ENCODE peak calls at places on chromosomes 2 and 18, in four cellular contexts. V, I, J and Y are unnamed samples.

GRCh38 chr18:62585274-62586147 is 62.7 kb downstream of the ZCCHC2 start:
- DNase-seq in J (no peak), I (no peak), V (no peak), Y (no peak)

GRCh38 chr2:133568172-133568571 is at the start of gene NCKAP5:
- DNase-seq in V (no peak), I (peak), J (no peak), Y (peak)

GRCh38 chr2:190467575-190468083 is 59.5 kb downstream of the MFSD6 start:
- DNase-seq in J (no peak), I (no peak), V (no peak), Y (no peak)

GRCh38 chr2:173979721-173980351 is 14.7 kb upstream of the SP3 start:
- DNase-seq in J (no peak), V (no peak), I (no peak), Y (no peak)

GRCh38 chr2:71224935-71225334 is 2.0 kb downstream of the PAIP2B start:
- DNase-seq in I (no peak), J (no peak), V (no peak), Y (no peak)

GRCh38 chr2:54598347-54599325 is 124.8 kb upstream of the EML6 start:
- DNase-seq in I (no peak), J (no peak), V (no peak), Y (no peak)

GRCh38 chr2:22355816-22356433 is 1029.1 kb upstream of the KLHL29 start:
- DNase-seq in I (peak), J (no peak), V (peak), Y (no peak)

GRCh38 chr2:16662440-16662839 is 3.2 kb downstream of the CYRIA start:
- DNase-seq in J (no peak), I (peak), V (no peak), Y (no peak)

GRCh38 chr2:47357475-47357874 is 45.5 kb upstream of the MSH2 start:
- DNase-seq in J (no peak), I (peak), V (no peak), Y (no peak)

GRCh38 chr18:2281523-2282199 is 289.6 kb downstream of the METTL4 start:
- DNase-seq in J (no peak), I (no peak), V (no peak), Y (peak)

GRCh38 chr2:159101755-159102489 is 133.5 kb downstream of the TANC1 start:
- DNase-seq in V (no peak), I (no peak), J (no peak), Y (no peak)

GRCh38 chr18:56696966-56697365 is 45.8 kb downstream of the WDR7 start:
- DNase-seq in J (no peak), V (no peak), I (no peak), Y (no peak)

GRCh38 chr2:29304399-29304798 is 189.2 kb downstream of the CLIP4 start:
- DNase-seq in J (no peak), I (no peak), V (no peak), Y (no peak)

GRCh38 chr2:201707753-201708152 is 9.3 kb upstream of the MPP4 start:
- DNase-seq in J (no peak), V (no peak), I (no peak), Y (no peak)
- H3K4me3 ChIP-seq in J (no peak), V (no peak), I (no peak), Y (no peak)

GRCh38 chr2:157264099-157264498 is 6.6 kb downstream of the GALNT5 start:
- DNase-seq in V (no peak), I (no peak), J (no peak), Y (no peak)
- H3K4me3 ChIP-seq in V (no peak), I (no peak), J (no peak), Y (no peak)

DNA sequence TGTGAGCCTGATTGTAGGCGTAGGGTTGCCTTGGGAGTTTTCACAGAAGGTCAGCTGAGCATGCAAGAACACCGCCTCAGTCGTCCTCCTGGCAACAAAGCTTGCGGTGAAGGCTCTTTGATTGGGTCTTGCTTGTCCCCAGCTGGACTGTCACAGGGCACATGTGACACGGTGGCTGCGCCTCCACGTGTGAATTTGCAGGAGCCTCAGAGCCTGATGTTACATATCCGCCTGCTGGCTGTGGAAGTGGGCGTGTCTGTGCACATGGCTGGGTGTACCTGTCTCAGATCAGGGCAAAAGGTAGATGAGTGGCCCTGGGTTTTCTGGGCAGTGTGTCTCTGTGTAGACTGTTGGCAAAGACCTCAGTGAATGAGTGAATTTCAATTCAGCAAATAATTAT is 228.8 kb downstream of the HAUS1 start:
- DNase-seq in I (peak), V (no peak), J (no peak), Y (peak)
- H3K4me3 ChIP-seq in I (no peak), V (peak), J (peak), Y (peak)

GRCh38 chr2:112648081-112648480 is 2.3 kb downstream of the SLC20A1 start:
- DNase-seq in V (no peak), J (no peak), I (no peak), Y (no peak)
- H3K4me3 ChIP-seq in V (no peak), J (no peak), I (peak), Y (no peak)

GRCh38 chr2:216517447-216517846 is 18.8 kb downstream of the RPL37A start:
- DNase-seq in V (no peak), I (no peak), J (no peak), Y (no peak)
- H3K4me3 ChIP-seq in V (no peak), I (no peak), J (no peak), Y (no peak)